ENCODE peak calls at places on chromosomes 12 and 14, in four cellular contexts. D is ovary, O is esophagus squamous epithelium, X is midbrain. L is an unnamed sample.

GRCh38 chr12:6215932-6216494 is 15.8 kb downstream of the CD9 start:
- DNase-seq in D (no peak), O (no peak), X (peak), L (no peak)

GRCh38 chr12:77477907-77478533 is 352.7 kb upstream of the NAV3 start:
- DNase-seq in D (no peak), O (no peak), X (no peak), L (no peak)

GRCh38 chr14:37623552-37623951 is 28.1 kb downstream of the TTC6 start:
- DNase-seq in D (no peak), O (no peak), X (no peak), L (no peak)

GRCh38 chr14:55964081-55964480 is 154.1 kb upstream of the PELI2 start:
- DNase-seq in D (no peak), O (no peak), X (no peak), L (no peak)

GRCh38 chr12:14410841-14411569 is 45.5 kb downstream of the ATF7IP start:
- DNase-seq in D (no peak), O (no peak), X (no peak), L (no peak)

GRCh38 chr14:49915085-49915484 is 22.2 kb downstream of the ARF6 start:
- DNase-seq in D (no peak), O (no peak), X (no peak), L (no peak)

GRCh38 chr14:20494935-20495766 is 10.2 kb upstream of the RNASE10 start:
- DNase-seq in D (no peak), O (no peak), X (no peak), L (no peak)

GRCh38 chr12:30928356-30929264 is 2.1 kb downstream of the TSPAN11 start:
- DNase-seq in D (no peak), O (no peak), X (no peak), L (no peak)

GRCh38 chr14:59435106-59435505 is 30.1 kb downstream of the GPR135 start:
- DNase-seq in D (no peak), O (no peak), X (peak), L (no peak)